ENCODE peak calls at places on chromosomes 7 and 10, in seven cellular contexts. H is fibroblast of villous mesenchyme; J is NCI-H774; S is AG20443; U is cardiac muscle cell; G is activated effector memory CD4-positive, alpha-beta T cell treated with anti-CD3 and anti-CD28 coated beads, Interleukin-2, amount 50 U/mL, for 16 hours; L is C1 segment of cervical spinal cord. F is an unnamed sample.

GRCh38 chr10:27104919-27105318 is 4.6 kb upstream of the ANKRD26 start:
- DNase-seq in H (no peak), J (no peak), S (no peak), U (no peak), G (no peak), L (no peak), F (no peak)

GRCh38 chr10:17056781-17057191 is 72.8 kb downstream of the CUBN start:
- DNase-seq in H (peak; percentile 78), J (no peak), S (peak; percentile 38), U (peak; percentile 57), G (no peak), L (no peak), F (no peak)

GRCh38 chr10:8350250-8350967 is 295.9 kb downstream of the GATA3 start:
- DNase-seq in H (peak; percentile 76), J (no peak), S (no peak), U (peak; percentile 18), G (no peak), L (no peak), F (no peak)

GRCh38 chr7:106180721-106181120 is 68.6 kb upstream of the SYPL1 start:
- DNase-seq in H (no peak), J (no peak), S (no peak), U (no peak), G (no peak), L (no peak), F (no peak)

GRCh38 chr7:159027803-159028455 is 116.7 kb downstream of the VIPR2 start:
- DNase-seq in H (peak; percentile 16), J (peak; percentile 7), S (peak; percentile 80), U (no peak), G (no peak), L (no peak), F (no peak)

GRCh38 chr10:103759100-103759781 is 96.1 kb downstream of the SH3PXD2A start:
- DNase-seq in H (peak; percentile 90), J (no peak), S (peak; percentile 58), U (peak; percentile 65), G (peak; percentile 73), L (peak; percentile 42), F (peak; percentile 28)

GRCh38 chr10:9670911-9671310 is 1346.8 kb upstream of the CELF2 start:
- DNase-seq in H (no peak), J (no peak), S (no peak), U (no peak), G (no peak), L (no peak), F (no peak)

GRCh38 chr10:3776796-3777571 is 8.0 kb downstream of the KLF6 start:
- DNase-seq in H (peak; percentile 96), J (peak; percentile 7), S (peak; percentile 40), U (peak; percentile 93), G (peak; percentile 82), L (no peak), F (no peak)

GRCh38 chr10:133475821-133476640 is 22.3 kb downstream of the SCART1 start:
- DNase-seq in H (no peak), J (no peak), S (peak; percentile 6), U (no peak), G (no peak), L (no peak), F (no peak)

GRCh38 chr7:103447073-103447960 is 1.3 kb upstream of the SLC26A5 start:
- DNase-seq in H (peak; percentile 40), J (peak; percentile 47), S (peak; percentile 81), U (peak; percentile 60), G (no peak), L (peak; percentile 17), F (peak; percentile 20)

GRCh38 chr10:44860811-44861751 is 50.1 kb upstream of the TMEM72 start:
- DNase-seq in H (peak; percentile 75), J (no peak), S (peak; percentile 93), U (peak; percentile 60), G (no peak), L (no peak), F (no peak)

GRCh38 chr10:70549962-70550845 is 52.3 kb downstream of the PRF1 start:
- DNase-seq in H (peak; percentile 64), J (peak; percentile 55), S (peak; percentile 82), U (peak; percentile 70), G (peak; percentile 88), L (peak; percentile 54), F (peak; percentile 50)

GRCh38 chr7:26346611-26347200 is 55.0 kb downstream of the SNX10 start:
- DNase-seq in H (no peak), J (no peak), S (no peak), U (peak; percentile 17), G (no peak), L (no peak), F (no peak)

GRCh38 chr7:85068796-85069195 is 118.1 kb downstream of the SEMA3D start:
- DNase-seq in H (peak; percentile 45), J (no peak), S (peak; percentile 38), U (peak; percentile 67), G (no peak), L (no peak), F (no peak)

F was measured in stimulated activated naive B cell treated with anti-CD40 and anti-IgM and Interleukin-4, amounts not matched to agents 10 μg/mL and 1 μg/mL and 100 μg/mL, for 72 hours.